ENCODE peak calls at places on chromosomes 6 and 20, in six cellular contexts. A is AG04450, R is kidney, Y is body of pancreas, M is brain microvascular endothelial cell, I is lung. G is an unnamed sample.

GRCh38 chr6:90078513-90079289 is 184.4 kb downstream of the GJA10 start:
- DNase-seq in A (no peak), I (no peak), Y (no peak), R (no peak), M (no peak), G (no peak)

GRCh38 chr6:166907373-166907841 is 48.9 kb downstream of the RNASET2 start:
- DNase-seq in I (no peak), R (no peak), A (no peak), M (no peak), Y (no peak), G (no peak)

GRCh38 chr20:13279171-13279570 is 58.1 kb downstream of the ISM1 start:
- DNase-seq in R (no peak), Y (no peak), A (no peak), I (no peak), M (no peak), G (no peak)

GRCh38 chr6:11766589-11767450 is 11.8 kb downstream of the ADTRP start:
- DNase-seq in R (no peak), A (peak), I (no peak), Y (no peak), M (peak), G (peak)

GRCh38 chr20:64149809-64150560 is 14.3 kb upstream of the MYT1 start:
- DNase-seq in R (no peak), M (no peak), A (no peak), I (no peak), Y (no peak), G (no peak)

GRCh38 chr6:40917603-40918002 is 121.4 kb downstream of the UNC5CL start:
- DNase-seq in M (no peak), A (no peak), R (no peak), Y (no peak), I (no peak), G (no peak)

GRCh38 chr6:91341473-91341872 is 754.6 kb upstream of the MAP3K7 start:
- DNase-seq in A (no peak), I (no peak), R (no peak), M (no peak), Y (no peak), G (no peak)

GRCh38 chr6:85192186-85192585 is 257.7 kb upstream of the NT5E start:
- DNase-seq in A (no peak), Y (no peak), R (no peak), I (no peak), M (peak), G (no peak)

GRCh38 chr6:55304747-55305146 is 22.5 kb upstream of the GFRAL start:
- DNase-seq in I (no peak), M (no peak), R (no peak), Y (no peak), A (no peak), G (no peak)

GRCh38 chr20:62716198-62716940 is 7.7 kb downstream of the NTSR1 start:
- DNase-seq in Y (no peak), R (peak), M (no peak), I (no peak), A (no peak), G (no peak)

GRCh38 chr6:25497383-25497782 is 154.6 kb upstream of the SCGN start:
- DNase-seq in Y (no peak), M (no peak), R (no peak), A (no peak), I (no peak), G (no peak)

GRCh38 chr6:25498510-25498909 is 153.5 kb upstream of the SCGN start:
- DNase-seq in M (no peak), Y (no peak), R (no peak), I (no peak), A (no peak), G (no peak)

GRCh38 chr6:25504661-25505060 is 147.4 kb upstream of the SCGN start:
- DNase-seq in A (no peak), I (no peak), R (no peak), Y (no peak), M (no peak), G (no peak)

GRCh38 chr6:25503686-25504085 is 148.3 kb upstream of the SCGN start:
- DNase-seq in I (no peak), Y (no peak), M (no peak), R (no peak), A (no peak), G (no peak)

DNA sequence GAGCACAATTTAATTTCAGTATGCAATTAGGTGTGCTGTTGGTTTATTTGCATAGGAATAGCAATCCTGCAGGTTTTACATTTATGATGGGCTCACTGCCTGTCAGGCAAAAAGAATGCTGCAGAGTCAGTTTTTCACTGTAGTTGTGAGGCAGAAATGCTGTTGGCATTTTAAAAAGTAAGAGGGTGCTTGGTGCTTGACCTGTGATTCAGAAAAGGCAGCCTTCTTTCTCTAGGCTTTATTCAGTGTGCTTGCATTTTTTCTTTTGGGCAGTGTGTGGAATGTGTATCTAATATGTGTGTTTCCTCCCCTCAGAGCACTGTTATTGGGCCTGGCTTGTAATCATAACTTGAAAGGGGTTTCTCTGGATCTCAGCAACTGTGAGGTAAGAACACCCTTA is 152.2 kb upstream of the SCGN start:
- DNase-seq in A (no peak), M (peak), R (no peak), Y (no peak), I (no peak), G (no peak)
- H3K4me3 ChIP-seq in A (no peak), M (no peak), R (no peak), Y (no peak), I (no peak), G (no peak)

GRCh38 chr20:36865076-36865860 is 10.7 kb upstream of the TLDC2 start:
- DNase-seq in R (no peak), Y (no peak), M (no peak), I (no peak), A (no peak), G (no peak)

GRCh38 chr20:36866164-36866563 is 9.8 kb upstream of the TLDC2 start:
- DNase-seq in I (no peak), A (no peak), M (no peak), R (no peak), Y (no peak), G (no peak)

GRCh38 chr20:36865861-36866149 is 10.1 kb upstream of the TLDC2 start:
- DNase-seq in R (no peak), Y (no peak), I (no peak), M (no peak), A (no peak), G (no peak)

GRCh38 chr20:36862857-36863668 is 12.9 kb upstream of the TLDC2 start:
- DNase-seq in A (no peak), R (peak), I (no peak), Y (no peak), M (no peak), G (no peak)

DNA sequence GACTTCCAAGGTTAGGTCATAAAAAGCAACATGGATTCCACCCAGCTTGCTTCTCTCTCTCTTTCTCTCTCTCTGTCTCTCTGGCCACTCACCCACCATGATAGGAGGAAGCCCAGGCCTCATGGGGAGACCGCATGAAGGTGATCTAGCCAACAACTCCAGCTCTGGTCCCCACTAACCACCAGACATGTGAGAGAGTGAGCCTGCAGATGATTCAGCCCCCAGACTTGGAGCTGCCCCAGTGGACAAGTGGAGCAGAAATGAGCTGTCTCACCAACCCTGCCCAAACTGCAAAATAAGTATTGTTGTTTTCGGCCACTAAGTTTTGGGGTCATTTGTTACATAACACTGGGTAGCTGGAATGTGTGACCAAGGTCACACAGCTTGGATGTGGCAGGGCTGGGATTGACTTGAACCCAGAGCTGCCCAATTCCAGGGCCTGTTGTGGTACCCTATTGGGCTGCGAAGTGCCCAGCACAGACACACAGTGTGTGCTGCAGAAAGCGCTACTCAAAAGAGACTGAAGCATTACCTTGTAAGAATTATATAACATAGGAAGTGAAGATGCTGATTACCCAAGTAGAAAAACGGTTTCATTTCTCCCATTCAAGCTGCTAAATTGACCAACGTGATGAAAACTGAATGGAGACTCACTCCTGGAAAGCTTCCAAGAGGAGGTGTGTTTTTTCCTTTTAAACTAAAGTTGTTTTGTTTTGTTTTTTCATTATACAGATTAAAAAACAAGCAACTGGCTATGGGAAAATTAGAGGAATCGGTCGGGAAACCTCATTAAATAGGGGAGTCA is 9.1 kb upstream of the TLDC2 start:
- DNase-seq in I (no peak), R (no peak), M (no peak), Y (no peak), A (no peak), G (no peak)
- H3K27ac ChIP-seq in I (no peak), R (no peak), M (no peak), Y (no peak), A (no peak), G (peak)

GRCh38 chr20:38343107-38343797 is 3.0 kb upstream of the LBP start:
- DNase-seq in Y (peak), M (no peak), I (peak), R (peak), A (peak), G (no peak)

GRCh38 chr20:38343798-38344701 is 2.2 kb upstream of the LBP start:
- DNase-seq in Y (no peak), M (no peak), I (no peak), A (no peak), R (no peak), G (no peak)

GRCh38 chr20:38346247-38346651 is at the start of gene LBP:
- DNase-seq in M (no peak), R (no peak), A (no peak), I (no peak), Y (no peak), G (no peak)

GRCh38 chr20:38346741-38347140 is 459 bp downstream of the LBP start:
- DNase-seq in R (no peak), A (no peak), M (no peak), I (no peak), Y (no peak), G (no peak)

DNA sequence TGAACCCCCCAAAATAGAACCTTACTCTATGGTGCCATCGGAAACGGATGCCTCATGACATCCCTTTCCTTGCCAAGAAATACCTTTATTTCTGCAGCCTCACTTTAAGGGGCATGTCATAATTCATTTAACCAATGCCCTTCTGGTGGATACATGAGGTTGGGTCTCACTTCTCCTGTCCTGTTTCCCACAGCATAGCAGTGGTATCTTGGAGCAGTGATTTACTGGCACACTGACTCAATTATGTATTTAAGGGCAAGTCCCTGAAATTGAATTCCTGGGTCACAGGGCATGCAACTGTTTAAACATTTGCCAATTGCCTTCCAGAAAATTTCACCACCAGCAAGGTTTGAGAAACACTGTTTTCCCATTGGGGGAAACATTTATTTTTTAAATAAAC is 639 bp upstream of the LBP start:
- DNase-seq in M (no peak), Y (no peak), I (no peak), A (no peak), R (no peak), G (no peak)
- H3K4me3 ChIP-seq in M (no peak), Y (no peak), I (no peak), A (no peak), R (no peak), G (no peak)

GRCh38 chr20:31664696-31665354 is 27.1 kb downstream of the COX4I2 start:
- DNase-seq in A (no peak), M (no peak), Y (no peak), I (no peak), R (no peak), G (no peak)
- H3K27ac ChIP-seq in A (peak), M (no peak), Y (peak), I (peak), R (peak), G (peak)

G was measured in coronary artery.